ENCODE peak calls at places on chromosome 10, in eight cellular contexts. X is CD4-positive, alpha-beta memory T cell; V is astrocyte of the spinal cord; H is stimulated activated CD8-positive, alpha-beta memory T cell treated with anti-CD3 and anti-CD28 coated beads, Interleukin-4, amount 100 ng/mL, for 48 hours; B is renal cortical epithelial cell; I is stimulated activated naive CD4-positive, alpha-beta T cell; K is effector memory CD8-positive, alpha-beta T cell; P is HAP-1. E is an unnamed sample.
A peak's percentile ranks its signal among the peaks of the same experiment; 100 is the strongest.

GRCh38 chr10:22824984-22825383 is 102.9 kb upstream of the ARMC3 start:
- DNase-seq in X (no peak), V (peak; percentile 70), H (no peak), B (peak; percentile 94), I (no peak), K (no peak), P (no peak), E (peak; percentile 51)

GRCh38 chr10:68301790-68302502 is 29.9 kb upstream of the HNRNPH3 start:
- DNase-seq in X (peak; percentile 29), V (peak; percentile 61), H (no peak), B (peak; percentile 75), I (no peak), K (no peak), P (peak; percentile 10), E (peak; percentile 81)

GRCh38 chr10:126227762-126228134 is 160.5 kb downstream of the ADAM12 start:
- DNase-seq in X (no peak), V (peak; percentile 81), H (no peak), B (peak; percentile 75), I (no peak), K (no peak), P (no peak), E (peak; percentile 79)

GRCh38 chr10:113539789-113540188 is 13.1 kb upstream of the HABP2 start:
- DNase-seq in X (no peak), V (peak; percentile 24), H (no peak), B (peak; percentile 75), I (no peak), K (no peak), P (no peak), E (peak; percentile 63)

GRCh38 chr10:71939304-71939703 is 24.9 kb upstream of the CHST3 start:
- DNase-seq in X (no peak), V (no peak), H (no peak), B (no peak), I (no peak), K (no peak), P (no peak), E (no peak)

GRCh38 chr10:34985146-34985545 is 105.0 kb downstream of the CUL2 start:
- DNase-seq in X (no peak), V (no peak), H (no peak), B (no peak), I (no peak), K (no peak), P (no peak), E (no peak)

GRCh38 chr10:128304271-128304670 is 178.0 kb upstream of the MKI67 start:
- DNase-seq in X (no peak), V (no peak), H (no peak), B (no peak), I (no peak), K (no peak), P (no peak), E (no peak)

GRCh38 chr10:89278034-89278535 is 23.8 kb upstream of the IFIT2 start:
- DNase-seq in X (no peak), V (peak; percentile 97), H (no peak), B (peak; percentile 100), I (no peak), K (no peak), P (no peak), E (peak; percentile 99)

GRCh38 chr10:122655524-122656307 is 43.9 kb downstream of the C10orf120 start:
- DNase-seq in X (no peak), V (no peak), H (no peak), B (no peak), I (no peak), K (no peak), P (no peak), E (no peak)

E was measured in choroid plexus epithelial cell.